ENCODE peak calls at places on chromosomes 3 and 15, in ten cellular contexts. J is endothelial cell; Q is globus pallidus; I is D341Med; P is activated CD8-positive, alpha-beta memory T cell treated with anti-CD3 and anti-CD28 coated beads for 24 hours; Z is prostate gland; S is M059J; X is progenitor cell of endocrine pancreas; O is colonic mucosa; K is heart right ventricle. H is an unnamed sample.
A peak's percentile ranks its signal among the peaks of the same experiment; 100 is the strongest.

GRCh38 chr3:72699631-72700030 is 148.6 kb downstream of the SHQ1 start:
- DNase-seq in J (no peak), Q (no peak), I (no peak), P (no peak), Z (no peak), S (no peak), X (no peak), O (no peak), K (no peak), H (no peak)

GRCh38 chr3:115659253-115659652 is 35.9 kb downstream of the GAP43 start:
- DNase-seq in J (no peak), Q (no peak), I (no peak), P (no peak), Z (no peak), S (no peak), X (no peak), O (no peak), K (no peak), H (no peak)

GRCh38 chr3:50278106-50278867 is 600 bp upstream of the LSMEM2 start:
- DNase-seq in J (no peak), Q (peak; percentile 85), I (no peak), P (no peak), Z (no peak), S (no peak), X (no peak), O (no peak), K (no peak), H (no peak)

GRCh38 chr3:149277338-149277813 is 55.7 kb upstream of the CP start:
- DNase-seq in J (no peak), Q (peak; percentile 20), I (no peak), P (no peak), Z (peak; percentile 37), S (peak; percentile 92), X (no peak), O (peak; percentile 45), K (no peak), H (peak; percentile 59)

GRCh38 chr3:4939276-4939675 is 40.0 kb upstream of the BHLHE40 start:
- DNase-seq in J (no peak), Q (no peak), I (no peak), P (no peak), Z (no peak), S (peak; percentile 1), X (no peak), O (no peak), K (no peak), H (no peak)

GRCh38 chr3:134065252-134065651 is 35.5 kb upstream of the SLCO2A1 start:
- DNase-seq in J (no peak), Q (no peak), I (no peak), P (peak; percentile 19), Z (no peak), S (no peak), X (peak; percentile 2), O (peak; percentile 6), K (no peak), H (no peak)

GRCh38 chr15:63395730-63396545 is 14.3 kb upstream of the CA12 start:
- DNase-seq in J (no peak), Q (no peak), I (no peak), P (peak; percentile 13), Z (no peak), S (no peak), X (no peak), O (no peak), K (no peak), H (no peak)

GRCh38 chr15:45372032-45372995 is 6.0 kb downstream of the GATM start:
- DNase-seq in J (no peak), Q (peak; percentile 98), I (no peak), P (no peak), Z (peak; percentile 20), S (no peak), X (no peak), O (no peak), K (no peak), H (no peak)

GRCh38 chr3:13673207-13673606 is 124.3 kb downstream of the FBLN2 start:
- DNase-seq in J (no peak), Q (no peak), I (no peak), P (no peak), Z (no peak), S (no peak), X (no peak), O (no peak), K (no peak), H (no peak)

GRCh38 chr3:170585008-170585936 is 603 bp downstream of the SLC7A14 start:
- DNase-seq in J (peak; percentile 7), Q (no peak), I (peak; percentile 82), P (no peak), Z (no peak), S (peak; percentile 52), X (peak; percentile 10), O (no peak), K (no peak), H (no peak)

GRCh38 chr3:117473981-117474563 is 764.5 kb downstream of the TUSC7 start:
- DNase-seq in J (no peak), Q (no peak), I (no peak), P (no peak), Z (no peak), S (no peak), X (no peak), O (no peak), K (no peak), H (no peak)

GRCh38 chr3:179768080-179768479 is 115.2 kb downstream of the USP13 start:
- DNase-seq in J (peak; percentile 63), Q (peak; percentile 45), I (peak; percentile 83), P (no peak), Z (no peak), S (peak; percentile 68), X (peak; percentile 12), O (peak; percentile 35), K (no peak), H (no peak)

GRCh38 chr3:184682671-184683070 is 29.2 kb downstream of the MAGEF1 start:
- DNase-seq in J (no peak), Q (no peak), I (no peak), P (no peak), Z (no peak), S (no peak), X (no peak), O (no peak), K (no peak), H (no peak)

GRCh38 chr15:42404461-42405235 is 45.3 kb downstream of the CAPN3 start:
- DNase-seq in J (no peak), Q (peak; percentile 99), I (no peak), P (peak; percentile 48), Z (no peak), S (no peak), X (no peak), O (no peak), K (no peak), H (no peak)

GRCh38 chr15:88695595-88696186 is 56.9 kb downstream of the ISG20 start:
- DNase-seq in J (no peak), Q (no peak), I (no peak), P (no peak), Z (no peak), S (no peak), X (no peak), O (no peak), K (no peak), H (no peak)

GRCh38 chr3:196377321-196377720 is 39.1 kb upstream of the TM4SF19 start:
- DNase-seq in J (no peak), Q (no peak), I (no peak), P (no peak), Z (no peak), S (no peak), X (no peak), O (no peak), K (no peak), H (no peak)

GRCh38 chr3:99875573-99875924 is 57.9 kb downstream of the CMSS1 start:
- DNase-seq in J (no peak), Q (peak; percentile 30), I (no peak), P (no peak), Z (no peak), S (peak; percentile 73), X (no peak), O (no peak), K (no peak), H (no peak)

GRCh38 chr3:112089956-112090898 is 4.0 kb downstream of the C3orf52 start:
- DNase-seq in J (no peak), Q (no peak), I (no peak), P (no peak), Z (no peak), S (peak; percentile 56), X (no peak), O (peak; percentile 35), K (no peak), H (no peak)

GRCh38 chr3:9349321-9350117 is 13.3 kb upstream of the THUMPD3 start:
- DNase-seq in J (no peak), Q (no peak), I (no peak), P (no peak), Z (no peak), S (peak; percentile 96), X (no peak), O (no peak), K (no peak), H (peak; percentile 87)

GRCh38 chr3:10309736-10310135 is 11.2 kb downstream of the SEC13 start:
- DNase-seq in J (peak; percentile 45), Q (no peak), I (no peak), P (no peak), Z (no peak), S (no peak), X (no peak), O (no peak), K (no peak), H (no peak)

GRCh38 chr3:54905230-54905888 is 22.5 kb downstream of the LRTM1 start:
- DNase-seq in J (no peak), Q (no peak), I (no peak), P (no peak), Z (no peak), S (peak; percentile 49), X (no peak), O (no peak), K (no peak), H (no peak)